ENCODE peak calls at places on chromosomes 16 and 17, in ten cellular contexts. One of them, this sample, is unnamed.

GRCh38 chr17:76480676-76481075 is 13.3 kb downstream of the AANAT start:
- DNase-seq in DND-41: no peak
- DNase-seq in fibroblast of lung: peak
- DNase-seq in kidney: no peak
- DNase-seq in suprapubic skin: no peak
- DNase-seq in cardiac muscle cell: peak
- DNase-seq in left lung: no peak
- DNase-seq in bronchial epithelial cell: no peak
- DNase-seq in endodermal cell: no peak
- DNase-seq in Peyer's patch: no peak
- DNase-seq in this sample: no peak

GRCh38 chr16:4694664-4695451 is 1.5 kb downstream of the NUDT16L1 start:
- DNase-seq in kidney: peak
- DNase-seq in Peyer's patch: peak
- DNase-seq in suprapubic skin: no peak
- DNase-seq in endodermal cell: peak
- DNase-seq in cardiac muscle cell: peak
- DNase-seq in DND-41: no peak
- DNase-seq in fibroblast of lung: no peak
- DNase-seq in bronchial epithelial cell: no peak
- DNase-seq in left lung: no peak
- DNase-seq in this sample: no peak

GRCh38 chr17:75844530-75845057 is 390 bp upstream of the UNC13D start:
- DNase-seq in Peyer's patch: peak
- DNase-seq in left lung: peak
- DNase-seq in kidney: peak
- DNase-seq in bronchial epithelial cell: peak
- DNase-seq in cardiac muscle cell: no peak
- DNase-seq in fibroblast of lung: no peak
- DNase-seq in suprapubic skin: peak
- DNase-seq in DND-41: no peak
- DNase-seq in endodermal cell: no peak
- DNase-seq in this sample: no peak

GRCh38 chr16:55588799-55589198 is 22.3 kb downstream of the CAPNS2 start:
- DNase-seq in endodermal cell: no peak
- DNase-seq in suprapubic skin: no peak
- DNase-seq in cardiac muscle cell: peak
- DNase-seq in Peyer's patch: no peak
- DNase-seq in fibroblast of lung: no peak
- DNase-seq in DND-41: no peak
- DNase-seq in bronchial epithelial cell: no peak
- DNase-seq in left lung: no peak
- DNase-seq in kidney: no peak
- DNase-seq in this sample: no peak

GRCh38 chr17:48593126-48593829 is at the start of gene HOXB5:
- DNase-seq in Peyer's patch: peak
- DNase-seq in bronchial epithelial cell: no peak
- DNase-seq in kidney: peak
- DNase-seq in DND-41: no peak
- DNase-seq in fibroblast of lung: peak
- DNase-seq in endodermal cell: peak
- DNase-seq in cardiac muscle cell: no peak
- DNase-seq in left lung: no peak
- DNase-seq in suprapubic skin: no peak
- DNase-seq in this sample: no peak

GRCh38 chr17:49487202-49487601 is 7.9 kb upstream of the NGFR start:
- DNase-seq in suprapubic skin: no peak
- DNase-seq in fibroblast of lung: no peak
- DNase-seq in endodermal cell: peak
- DNase-seq in cardiac muscle cell: no peak
- DNase-seq in bronchial epithelial cell: no peak
- DNase-seq in Peyer's patch: no peak
- DNase-seq in kidney: peak
- DNase-seq in left lung: no peak
- DNase-seq in DND-41: no peak
- DNase-seq in this sample: no peak

GRCh38 chr17:77779711-77780539 is 178.6 kb upstream of the TNRC6C start:
- DNase-seq in endodermal cell: no peak
- DNase-seq in left lung: no peak
- DNase-seq in DND-41: no peak
- DNase-seq in suprapubic skin: no peak
- DNase-seq in Peyer's patch: no peak
- DNase-seq in bronchial epithelial cell: no peak
- DNase-seq in cardiac muscle cell: peak
- DNase-seq in kidney: peak
- DNase-seq in fibroblast of lung: peak
- DNase-seq in this sample: no peak

GRCh38 chr17:65941500-65941899 is 250.4 kb downstream of the CEP112 start:
- DNase-seq in fibroblast of lung: no peak
- DNase-seq in DND-41: no peak
- DNase-seq in left lung: no peak
- DNase-seq in bronchial epithelial cell: no peak
- DNase-seq in cardiac muscle cell: peak
- DNase-seq in kidney: no peak
- DNase-seq in suprapubic skin: no peak
- DNase-seq in Peyer's patch: no peak
- DNase-seq in endodermal cell: no peak
- DNase-seq in this sample: no peak

GRCh38 chr17:56866496-56866895 is 32.5 kb downstream of the DGKE start:
- DNase-seq in kidney: no peak
- DNase-seq in fibroblast of lung: no peak
- DNase-seq in endodermal cell: no peak
- DNase-seq in DND-41: no peak
- DNase-seq in left lung: no peak
- DNase-seq in cardiac muscle cell: no peak
- DNase-seq in bronchial epithelial cell: no peak
- DNase-seq in Peyer's patch: no peak
- DNase-seq in suprapubic skin: no peak
- DNase-seq in this sample: no peak

GRCh38 chr16:69924777-69925191 is 26.4 kb upstream of the CLEC18A start:
- DNase-seq in Peyer's patch: no peak
- DNase-seq in bronchial epithelial cell: peak
- DNase-seq in fibroblast of lung: peak
- DNase-seq in suprapubic skin: no peak
- DNase-seq in kidney: peak
- DNase-seq in DND-41: no peak
- DNase-seq in endodermal cell: no peak
- DNase-seq in left lung: peak
- DNase-seq in cardiac muscle cell: peak
- DNase-seq in this sample: peak

GRCh38 chr16:17939723-17940122 is 396.8 kb downstream of the NPIPA8 start:
- DNase-seq in bronchial epithelial cell: no peak
- DNase-seq in left lung: no peak
- DNase-seq in DND-41: no peak
- DNase-seq in fibroblast of lung: no peak
- DNase-seq in cardiac muscle cell: no peak
- DNase-seq in Peyer's patch: no peak
- DNase-seq in suprapubic skin: no peak
- DNase-seq in kidney: no peak
- DNase-seq in endodermal cell: no peak
- DNase-seq in this sample: no peak
- H3K4me3 ChIP-seq in bronchial epithelial cell: no peak
- H3K4me3 ChIP-seq in left lung: no peak
- H3K4me3 ChIP-seq in DND-41: no peak
- H3K4me3 ChIP-seq in fibroblast of lung: no peak
- H3K4me3 ChIP-seq in cardiac muscle cell: no peak
- H3K4me3 ChIP-seq in Peyer's patch: no peak
- H3K4me3 ChIP-seq in suprapubic skin: no peak
- H3K4me3 ChIP-seq in kidney: no peak
- H3K4me3 ChIP-seq in endodermal cell: no peak
- H3K4me3 ChIP-seq in this sample: no peak

GRCh38 chr16:27588052-27588451 is 38.1 kb downstream of the KATNIP start:
- DNase-seq in endodermal cell: no peak
- DNase-seq in fibroblast of lung: no peak
- DNase-seq in suprapubic skin: no peak
- DNase-seq in DND-41: no peak
- DNase-seq in left lung: no peak
- DNase-seq in cardiac muscle cell: no peak
- DNase-seq in Peyer's patch: no peak
- DNase-seq in bronchial epithelial cell: no peak
- DNase-seq in kidney: no peak
- DNase-seq in this sample: no peak

GRCh38 chr16:27579086-27579980 is 29.4 kb downstream of the KATNIP start:
- DNase-seq in fibroblast of lung: peak
- DNase-seq in DND-41: no peak
- DNase-seq in suprapubic skin: no peak
- DNase-seq in bronchial epithelial cell: peak
- DNase-seq in cardiac muscle cell: peak
- DNase-seq in Peyer's patch: no peak
- DNase-seq in left lung: no peak
- DNase-seq in kidney: no peak
- DNase-seq in endodermal cell: no peak
- DNase-seq in this sample: no peak

GRCh38 chr16:27583634-27584033 is 33.7 kb downstream of the KATNIP start:
- DNase-seq in fibroblast of lung: no peak
- DNase-seq in kidney: no peak
- DNase-seq in bronchial epithelial cell: no peak
- DNase-seq in left lung: no peak
- DNase-seq in endodermal cell: no peak
- DNase-seq in cardiac muscle cell: no peak
- DNase-seq in suprapubic skin: no peak
- DNase-seq in DND-41: no peak
- DNase-seq in Peyer's patch: no peak
- DNase-seq in this sample: no peak

GRCh38 chr16:27585200-27585599 is 35.3 kb downstream of the KATNIP start:
- DNase-seq in fibroblast of lung: no peak
- DNase-seq in cardiac muscle cell: no peak
- DNase-seq in endodermal cell: no peak
- DNase-seq in kidney: no peak
- DNase-seq in bronchial epithelial cell: no peak
- DNase-seq in left lung: no peak
- DNase-seq in DND-41: no peak
- DNase-seq in suprapubic skin: no peak
- DNase-seq in Peyer's patch: no peak
- DNase-seq in this sample: no peak

DNA sequence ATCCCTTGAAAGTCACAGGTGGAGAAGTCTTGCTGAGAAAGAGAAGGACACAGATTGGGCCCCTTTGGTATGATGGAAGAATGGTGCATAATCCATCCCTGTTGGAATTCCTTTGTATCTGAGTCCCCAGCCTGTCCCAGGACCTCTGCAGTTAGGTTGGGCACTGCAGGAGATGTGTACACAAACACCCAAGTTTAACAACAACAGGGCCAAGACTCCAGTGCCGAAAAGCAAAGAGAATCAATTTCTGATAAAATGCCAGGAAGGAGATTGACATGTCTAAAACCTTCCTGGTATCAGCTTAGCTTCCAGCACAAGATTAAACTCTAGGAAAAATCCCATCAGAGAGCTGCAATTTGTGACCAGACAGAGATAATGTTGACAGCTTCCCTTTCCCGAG is 32.9 kb downstream of the KATNIP start:
- DNase-seq in bronchial epithelial cell: no peak
- DNase-seq in Peyer's patch: no peak
- DNase-seq in kidney: no peak
- DNase-seq in endodermal cell: peak
- DNase-seq in fibroblast of lung: no peak
- DNase-seq in suprapubic skin: no peak
- DNase-seq in left lung: no peak
- DNase-seq in cardiac muscle cell: no peak
- DNase-seq in DND-41: no peak
- DNase-seq in this sample: no peak
- H3K4me3 ChIP-seq in bronchial epithelial cell: no peak
- H3K4me3 ChIP-seq in Peyer's patch: no peak
- H3K4me3 ChIP-seq in kidney: no peak
- H3K4me3 ChIP-seq in endodermal cell: no peak
- H3K4me3 ChIP-seq in fibroblast of lung: no peak
- H3K4me3 ChIP-seq in suprapubic skin: no peak
- H3K4me3 ChIP-seq in left lung: no peak
- H3K4me3 ChIP-seq in cardiac muscle cell: no peak
- H3K4me3 ChIP-seq in DND-41: no peak
- H3K4me3 ChIP-seq in this sample: no peak

DNA sequence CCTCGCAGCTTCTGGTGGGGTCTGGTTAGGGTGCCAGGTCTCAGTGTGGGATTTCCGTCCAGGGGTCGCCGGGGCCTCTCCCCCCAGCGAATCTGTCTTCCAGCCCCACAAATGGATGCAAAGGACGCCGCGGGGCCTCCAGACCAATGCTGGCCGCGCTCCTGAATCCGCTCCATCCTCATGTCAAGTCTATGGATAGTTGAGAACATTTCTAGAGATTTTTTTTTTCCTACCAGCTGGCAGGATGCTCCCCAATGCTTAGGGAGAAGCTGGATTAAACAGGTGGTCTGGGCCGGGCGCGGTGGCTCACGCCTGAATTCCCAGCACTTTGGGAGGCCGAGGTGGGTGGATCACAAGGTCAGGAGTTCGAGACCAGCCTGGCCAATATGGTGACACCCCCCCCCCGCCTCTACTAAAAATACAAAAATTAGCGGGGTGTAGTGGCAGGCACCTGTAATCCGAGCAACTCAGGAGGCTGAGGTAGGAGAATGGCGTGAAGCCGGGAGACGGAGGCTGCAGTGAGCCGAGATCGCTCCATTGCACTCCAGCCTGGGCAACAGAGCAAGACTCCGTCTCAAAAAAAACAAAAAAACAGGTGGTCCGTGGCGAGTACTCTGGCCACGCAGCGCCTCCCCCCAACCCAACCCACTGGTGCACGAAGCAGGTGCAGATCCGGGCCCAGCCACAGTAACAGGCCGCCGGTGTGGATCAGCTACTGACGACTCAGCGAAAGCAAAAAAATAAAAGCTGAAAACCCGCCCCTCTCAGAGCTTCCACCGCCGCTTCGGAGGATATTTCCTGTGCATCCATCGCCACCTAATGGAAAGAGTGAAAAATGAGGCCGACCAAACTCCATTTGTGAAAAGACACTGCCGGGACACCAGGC is 1.1 kb upstream of the NXN start:
- DNase-seq in suprapubic skin: peak
- DNase-seq in DND-41: peak
- DNase-seq in cardiac muscle cell: peak
- DNase-seq in kidney: peak
- DNase-seq in endodermal cell: peak
- DNase-seq in bronchial epithelial cell: peak
- DNase-seq in left lung: peak
- DNase-seq in Peyer's patch: peak
- DNase-seq in fibroblast of lung: peak
- DNase-seq in this sample: peak
- H3K4me3 ChIP-seq in suprapubic skin: peak
- H3K4me3 ChIP-seq in DND-41: no peak
- H3K4me3 ChIP-seq in cardiac muscle cell: peak
- H3K4me3 ChIP-seq in kidney: peak
- H3K4me3 ChIP-seq in endodermal cell: peak
- H3K4me3 ChIP-seq in bronchial epithelial cell: peak
- H3K4me3 ChIP-seq in left lung: peak
- H3K4me3 ChIP-seq in Peyer's patch: peak
- H3K4me3 ChIP-seq in fibroblast of lung: no peak
- H3K4me3 ChIP-seq in this sample: peak

DNA sequence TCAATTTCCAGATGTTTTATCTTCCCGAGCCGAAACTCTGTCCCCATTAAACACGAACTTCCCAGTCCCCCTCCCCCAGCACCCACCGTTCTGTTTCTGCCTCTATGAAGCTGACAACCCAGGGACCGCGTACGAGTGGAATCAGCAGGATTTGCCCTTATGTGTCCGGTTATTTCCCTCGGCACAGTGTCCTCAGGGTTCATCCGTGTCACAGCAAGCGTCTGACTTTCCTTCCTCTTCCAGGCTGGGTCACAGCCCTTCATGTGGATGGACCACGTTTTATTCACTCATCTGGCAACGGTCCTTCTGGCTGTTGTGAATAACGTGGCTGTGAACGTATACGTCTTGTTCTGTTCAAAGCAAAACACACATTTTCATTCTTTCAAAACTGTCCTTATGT is 31.3 kb downstream of the METRNL start:
- DNase-seq in cardiac muscle cell: peak
- DNase-seq in bronchial epithelial cell: no peak
- DNase-seq in DND-41: no peak
- DNase-seq in suprapubic skin: no peak
- DNase-seq in fibroblast of lung: no peak
- DNase-seq in left lung: no peak
- DNase-seq in kidney: no peak
- DNase-seq in endodermal cell: no peak
- DNase-seq in Peyer's patch: no peak
- DNase-seq in this sample: no peak
- H3K4me3 ChIP-seq in cardiac muscle cell: no peak
- H3K4me3 ChIP-seq in bronchial epithelial cell: no peak
- H3K4me3 ChIP-seq in DND-41: no peak
- H3K4me3 ChIP-seq in suprapubic skin: peak
- H3K4me3 ChIP-seq in fibroblast of lung: peak
- H3K4me3 ChIP-seq in left lung: no peak
- H3K4me3 ChIP-seq in kidney: no peak
- H3K4me3 ChIP-seq in endodermal cell: no peak
- H3K4me3 ChIP-seq in Peyer's patch: no peak
- H3K4me3 ChIP-seq in this sample: peak

This sample was measured in ascending aorta.